ENCODE peak calls at places on chromosomes 7 and 10, in eight cellular contexts. P is effector memory CD4-positive, alpha-beta T cell; O is HepG2; J is small intestine; M is endodermal cell; F is IMR-90; E is neuronal stem cell; G is colonic mucosa. X is an unnamed sample. For H3K9me3 and H3K27me3, the result is how much of the 10 kb centered on the place peaks cover.

GRCh38 chr10:71795248-71795647 is 21.9 kb upstream of the VSIR start:
- DNase-seq in P (no peak), O (no peak), J (no peak), M (peak), F (peak), E (peak), G (no peak), X (no peak)

GRCh38 chr10:47152861-47153349 is 147.1 kb upstream of the GDF10 start:
- DNase-seq in P (no peak), O (no peak), J (peak), M (no peak), F (no peak), E (no peak), G (no peak), X (no peak)

GRCh38 chr10:87850742-87851205 is 12.6 kb downstream of the KLLN start:
- DNase-seq in P (peak), O (peak), J (peak), M (peak), F (peak), E (peak), G (peak), X (peak)

GRCh38 chr7:81638216-81638615 is 131.6 kb downstream of the HGF start:
- DNase-seq in P (no peak), O (peak), J (no peak), M (no peak), F (peak), E (no peak), G (no peak), X (no peak)

GRCh38 chr7:109522585-109522984 is 952.9 kb downstream of the DNAJB9 start:
- DNase-seq in P (no peak), O (no peak), J (no peak), M (no peak), F (no peak), E (no peak), G (no peak), X (no peak)

GRCh38 chr10:111578076-111578475 is 501.2 kb downstream of the ADRA2A start:
- DNase-seq in P (no peak), O (no peak), J (no peak), M (no peak), F (no peak), E (no peak), G (no peak), X (no peak)

GRCh38 chr10:102327002-102327401 is 68.5 kb upstream of the NFKB2 start:
- DNase-seq in P (no peak), O (no peak), J (no peak), M (no peak), F (no peak), E (no peak), G (no peak), X (no peak)

GRCh38 chr7:150450491-150450992 is at the start of gene GIMAP8:
- DNase-seq in P (peak), O (no peak), J (peak), M (peak), F (no peak), E (no peak), G (peak), X (peak)

DNA sequence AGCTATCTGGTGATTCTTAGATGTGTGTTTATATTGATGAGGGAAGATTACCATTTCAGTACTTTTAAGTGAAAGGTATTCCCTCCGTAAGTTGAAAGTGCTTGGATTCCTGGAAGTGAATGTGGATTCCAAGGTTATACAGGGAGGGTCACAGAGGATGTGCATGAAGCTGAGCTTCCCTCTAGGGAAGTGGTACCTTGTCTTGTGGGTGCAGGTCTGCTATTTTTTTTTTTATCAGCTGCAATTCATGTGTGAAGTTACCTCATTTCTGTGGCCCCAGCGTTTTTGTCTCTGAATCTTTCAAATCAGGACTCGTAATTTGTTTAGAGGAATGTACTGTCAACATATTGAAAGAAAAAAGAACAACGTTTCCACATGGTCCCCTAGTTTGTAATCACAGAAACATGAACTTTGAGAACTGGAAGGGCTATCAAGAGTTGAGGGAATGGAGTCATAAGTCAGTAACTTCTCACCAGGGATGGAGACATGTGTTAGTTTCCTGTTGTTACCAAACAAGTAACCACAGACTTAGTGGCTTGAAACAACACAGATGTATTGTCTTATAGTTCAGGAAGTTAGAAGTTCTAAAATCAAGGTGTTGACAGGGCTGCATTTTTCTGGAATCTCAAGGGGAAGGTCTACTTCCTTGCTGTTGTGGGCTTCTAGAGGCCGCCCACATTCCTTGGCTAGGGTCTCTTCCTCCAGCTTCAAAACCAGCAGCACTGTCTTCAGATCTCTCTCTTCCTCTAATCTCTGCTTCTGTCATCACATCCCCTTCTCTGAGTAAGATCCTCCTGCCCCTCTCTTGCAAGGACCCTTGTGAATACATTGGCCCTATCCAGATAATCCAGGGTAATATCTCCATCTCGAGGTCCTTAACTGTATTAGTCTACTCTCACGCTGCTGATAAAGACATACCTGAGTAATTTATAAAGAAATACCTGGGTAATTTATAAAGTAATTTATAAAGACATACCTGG is 64.4 kb downstream of the RAB18 start:
- DNase-seq in P (no peak), O (no peak), J (peak), M (no peak), F (no peak), E (no peak), G (no peak), X (no peak)
- H3K4me3 ChIP-seq in P (no peak), O (no peak), J (no peak), M (no peak), F (no peak), E (no peak), G (no peak), X (no peak)

DNA sequence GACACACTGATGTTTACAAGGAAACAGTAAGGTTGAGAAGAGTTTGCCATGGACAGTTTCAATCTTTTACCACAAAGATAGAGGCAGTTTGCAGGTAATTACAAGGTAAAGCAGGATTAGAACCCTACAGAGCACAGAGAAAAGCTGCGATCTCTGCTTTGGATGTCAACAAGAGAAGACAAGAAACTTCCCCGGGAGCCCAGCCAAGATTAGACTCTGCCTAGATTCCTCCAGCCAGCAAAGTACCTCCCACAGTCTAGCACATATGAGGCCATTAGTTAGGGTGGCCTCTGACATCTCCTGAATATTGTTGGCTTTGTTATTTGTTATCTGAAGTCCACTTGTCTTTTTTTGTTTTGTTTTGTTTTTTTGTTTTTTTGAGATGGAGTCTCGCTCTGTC is 178.1 kb downstream of the CALN1 start:
- DNase-seq in P (no peak), O (no peak), J (no peak), M (peak), F (no peak), E (no peak), G (no peak), X (no peak)
- H3K9me3 ChIP-seq in P (under half), O (under half), J (under half), M (under half), F (under half), E (under half), G (under half), X (under half)

GRCh38 chr10:22438714-22439113 is 93.4 kb downstream of the SPAG6 start:
- DNase-seq in P (no peak), O (no peak), J (no peak), M (no peak), F (no peak), E (no peak), G (no peak), X (no peak)
- H3K27me3 ChIP-seq in P (under half), O (under half), J (under half), M (half or more), F (under half), E (under half), G (under half), X (under half)

DNA sequence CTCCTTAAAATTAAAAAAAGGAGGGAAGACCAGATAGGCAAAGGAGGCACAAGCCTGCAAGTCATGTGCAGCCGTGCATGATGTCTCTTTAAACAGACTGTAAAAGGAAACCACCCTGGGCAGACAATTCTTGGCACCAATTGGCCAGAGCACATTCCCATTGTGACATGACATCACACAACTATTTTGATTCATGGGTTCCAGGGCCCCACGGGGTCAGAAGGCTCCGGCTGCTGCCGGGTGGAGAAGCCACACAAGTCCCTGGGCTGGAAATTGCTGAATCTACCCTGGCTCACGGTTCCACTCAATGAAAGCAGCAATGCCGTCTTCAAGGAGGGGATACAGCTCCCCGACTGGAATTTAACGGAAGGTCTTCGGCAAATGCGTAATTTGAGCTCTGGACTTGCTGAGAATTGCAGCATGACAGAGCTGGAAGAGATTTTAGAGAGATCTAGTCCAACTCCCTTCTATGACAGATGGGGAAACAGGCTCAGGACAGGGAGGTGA is 140.5 kb downstream of the PRKAG2 start:
- DNase-seq in P (no peak), O (peak), J (no peak), M (no peak), F (peak), E (peak), G (peak), X (no peak)
- H3K4me3 ChIP-seq in P (no peak), O (no peak), J (no peak), M (no peak), F (peak), E (peak), G (no peak), X (no peak)

GRCh38 chr7:153433223-153433622 is 619.0 kb upstream of the DPP6 start:
- DNase-seq in P (no peak), O (no peak), J (no peak), M (no peak), F (no peak), E (no peak), G (no peak), X (no peak)
- H3K9me3 ChIP-seq in P (under half), O (under half), J (under half), M (half or more), F (under half), E (under half), G (under half), X (under half)

GRCh38 chr10:7855205-7855604 is 36.9 kb downstream of the TAF3 start:
- DNase-seq in P (no peak), O (peak), J (no peak), M (peak), F (no peak), E (peak), G (no peak), X (no peak)
- H3K27me3 ChIP-seq in P (under half), O (under half), J (under half), M (under half), F (under half), E (under half), G (under half), X (under half)

GRCh38 chr7:30327813-30328212 is 43.4 kb downstream of the ZNRF2 start:
- DNase-seq in P (no peak), O (no peak), J (no peak), M (no peak), F (peak), E (no peak), G (no peak), X (no peak)

GRCh38 chr7:30321992-30322637 is 37.7 kb downstream of the ZNRF2 start:
- DNase-seq in P (no peak), O (no peak), J (peak), M (no peak), F (no peak), E (no peak), G (no peak), X (peak)

GRCh38 chr7:30321089-30321991 is 36.9 kb downstream of the ZNRF2 start:
- DNase-seq in P (no peak), O (no peak), J (no peak), M (peak), F (no peak), E (no peak), G (no peak), X (no peak)

GRCh38 chr7:30320392-30320791 is 36.0 kb downstream of the ZNRF2 start:
- DNase-seq in P (no peak), O (no peak), J (no peak), M (no peak), F (no peak), E (no peak), G (no peak), X (no peak)

GRCh38 chr7:30322656-30323355 is 38.4 kb downstream of the ZNRF2 start:
- DNase-seq in P (no peak), O (no peak), J (peak), M (no peak), F (no peak), E (no peak), G (no peak), X (no peak)
- H3K4me3 ChIP-seq in P (peak), O (no peak), J (no peak), M (no peak), F (no peak), E (no peak), G (no peak), X (peak)

GRCh38 chr7:157916946-157917670 is 580.3 kb downstream of the DNAJB6 start:
- DNase-seq in P (no peak), O (no peak), J (no peak), M (peak), F (no peak), E (no peak), G (no peak), X (no peak)

GRCh38 chr7:157923903-157924630 is 587.3 kb downstream of the DNAJB6 start:
- DNase-seq in P (no peak), O (no peak), J (no peak), M (peak), F (no peak), E (no peak), G (no peak), X (no peak)

GRCh38 chr7:157918326-157918725 is 581.5 kb downstream of the DNAJB6 start:
- DNase-seq in P (no peak), O (no peak), J (no peak), M (no peak), F (no peak), E (no peak), G (no peak), X (no peak)
- H3K9me3 ChIP-seq in P (under half), O (under half), J (under half), M (half or more), F (under half), E (under half), G (under half), X (under half)

DNA sequence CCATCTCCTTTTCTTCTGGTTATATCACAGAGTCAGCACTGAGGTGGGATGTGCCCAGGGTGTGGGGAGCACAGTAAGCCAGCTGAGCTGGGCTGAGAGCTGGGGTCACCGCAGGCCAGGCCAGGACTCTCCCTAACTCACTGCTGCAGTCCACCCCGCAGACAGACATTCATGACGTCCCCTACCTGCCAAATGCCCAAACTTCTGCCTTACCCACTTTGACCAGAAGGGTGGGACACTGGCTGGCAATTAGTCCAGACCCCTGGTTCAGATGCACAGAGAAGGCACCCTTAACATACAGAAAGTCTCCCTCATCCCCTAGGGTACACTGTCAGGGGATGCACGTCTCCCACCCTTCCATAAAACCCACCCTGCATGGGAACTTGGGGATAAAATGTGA is 2.1 kb downstream of the DRGX start:
- DNase-seq in P (no peak), O (no peak), J (no peak), M (peak), F (no peak), E (no peak), G (no peak), X (no peak)
- H3K27me3 ChIP-seq in P (under half), O (half or more), J (under half), M (half or more), F (half or more), E (half or more), G (half or more), X (under half)

GRCh38 chr10:99124376-99124775 is 111.3 kb downstream of the HPSE2 start:
- DNase-seq in P (no peak), O (no peak), J (no peak), M (no peak), F (no peak), E (no peak), G (no peak), X (no peak)
- H3K4me3 ChIP-seq in P (no peak), O (no peak), J (no peak), M (no peak), F (no peak), E (no peak), G (no peak), X (no peak)

X was measured in CD8-positive, alpha-beta T cell.